ENCODE peak calls at places on chromosomes 13 and 19, in nine cellular contexts. D, S, L, K, M, I, E, N and T are unnamed samples.

GRCh38 chr13:113785051-113786010 is 26.3 kb downstream of the TMEM255B start:
- DNase-seq in D (no peak), S (peak; percentile 74), L (no peak), K (peak; percentile 8), M (no peak), I (no peak), E (peak; percentile 63), N (peak; percentile 72), T (no peak)

GRCh38 chr19:58379276-58379675 is 1.6 kb downstream of the ZNF837 start:
- DNase-seq in D (peak; percentile 41), S (no peak), L (no peak), K (no peak), M (no peak), I (no peak), E (no peak), N (no peak), T (no peak)

GRCh38 chr13:112652512-112653458 is 37.1 kb upstream of the ATP11A start:
- DNase-seq in D (no peak), S (no peak), L (no peak), K (no peak), M (no peak), I (no peak), E (no peak), N (no peak), T (no peak)

GRCh38 chr19:35389192-35389861 is 18.5 kb downstream of the GPR42 start:
- DNase-seq in D (no peak), S (no peak), L (no peak), K (no peak), M (no peak), I (no peak), E (no peak), N (no peak), T (no peak)

GRCh38 chr19:5287066-5287465 is 53.5 kb downstream of the PTPRS start:
- DNase-seq in D (no peak), S (no peak), L (no peak), K (no peak), M (no peak), I (no peak), E (no peak), N (no peak), T (no peak)

GRCh38 chr19:58091251-58091995 is 6.6 kb downstream of the ZSCAN18 start:
- DNase-seq in D (peak; percentile 36), S (no peak), L (no peak), K (no peak), M (no peak), I (no peak), E (no peak), N (no peak), T (no peak)

GRCh38 chr19:49542446-49542845 is 14.6 kb downstream of the RCN3 start:
- DNase-seq in D (no peak), S (no peak), L (no peak), K (no peak), M (no peak), I (no peak), E (no peak), N (no peak), T (no peak)

GRCh38 chr13:75486146-75486545 is 4.2 kb upstream of the TBC1D4 start:
- DNase-seq in D (no peak), S (no peak), L (no peak), K (no peak), M (no peak), I (no peak), E (peak; percentile 29), N (peak; percentile 33), T (no peak)

GRCh38 chr19:49442793-49443365 is 1.6 kb upstream of the SLC17A7 start:
- DNase-seq in D (peak; percentile 97), S (peak; percentile 73), L (no peak), K (peak; percentile 98), M (peak; percentile 96), I (peak; percentile 98), E (peak; percentile 61), N (peak; percentile 78), T (peak; percentile 97)

GRCh38 chr19:15014579-15014978 is 34.7 kb upstream of the CASP14 start:
- DNase-seq in D (no peak), S (no peak), L (no peak), K (no peak), M (no peak), I (no peak), E (no peak), N (no peak), T (no peak)

GRCh38 chr13:97302611-97303010 is 80.5 kb downstream of the MBNL2 start:
- DNase-seq in D (no peak), S (no peak), L (no peak), K (no peak), M (no peak), I (no peak), E (no peak), N (no peak), T (no peak)

GRCh38 chr19:46784262-46785053 is 3.9 kb downstream of the SLC1A5 start:
- DNase-seq in D (peak; percentile 81), S (peak; percentile 95), L (no peak), K (peak; percentile 80), M (peak; percentile 30), I (peak; percentile 78), E (peak; percentile 73), N (peak; percentile 84), T (peak; percentile 83)
- TF ChIP-seq CTCF in D (no peak), S (peak; percentile 33), L (peak; percentile 16), K (no peak), M (peak; percentile 11), I (no peak), E (no peak), N (peak; percentile 20), T (peak; percentile 46)

GRCh38 chr13:111409413-111409812 is 89.0 kb downstream of the TEX29 start:
- DNase-seq in D (no peak), S (no peak), L (no peak), K (no peak), M (no peak), I (no peak), E (no peak), N (no peak), T (no peak)

GRCh38 chr13:111406636-111407035 is 86.2 kb downstream of the TEX29 start:
- DNase-seq in D (no peak), S (no peak), L (no peak), K (no peak), M (no peak), I (no peak), E (no peak), N (no peak), T (no peak)

GRCh38 chr13:111404746-111405145 is 84.3 kb downstream of the TEX29 start:
- DNase-seq in D (no peak), S (no peak), L (no peak), K (no peak), M (no peak), I (no peak), E (no peak), N (no peak), T (no peak)

GRCh38 chr13:111410232-111411021 is 90.0 kb downstream of the TEX29 start:
- DNase-seq in D (no peak), S (no peak), L (no peak), K (no peak), M (no peak), I (no peak), E (no peak), N (no peak), T (no peak)

GRCh38 chr13:111407381-111408131 is 87.1 kb downstream of the TEX29 start:
- DNase-seq in D (no peak), S (no peak), L (no peak), K (no peak), M (no peak), I (no peak), E (no peak), N (no peak), T (no peak)
- H3K27me3 ChIP-seq in D (peaks cover 38% of the 10 kb centered on the region), S (peaks cover 17% of the 10 kb centered on the region), L (no peaks in the 10 kb centered on the region), K (no peaks in the 10 kb centered on the region), M (peaks cover 41% of the 10 kb centered on the region), I (peaks cover 5% of the 10 kb centered on the region), E (peaks cover 23% of the 10 kb centered on the region), N (no peaks in the 10 kb centered on the region), T (peaks cover 80% of the 10 kb centered on the region)

GRCh38 chr19:38227272-38228004 is 3.4 kb upstream of the DPF1 start:
- DNase-seq in D (no peak), S (no peak), L (no peak), K (no peak), M (no peak), I (no peak), E (no peak), N (no peak), T (no peak)

GRCh38 chr19:38229585-38230073 is 5.6 kb upstream of the DPF1 start:
- DNase-seq in D (peak; percentile 69), S (peak; percentile 91), L (peak; percentile 68), K (peak; percentile 71), M (peak; percentile 52), I (peak; percentile 84), E (peak; percentile 68), N (peak; percentile 86), T (peak; percentile 94)

GRCh38 chr19:38228491-38229439 is 4.7 kb upstream of the DPF1 start:
- DNase-seq in D (no peak), S (no peak), L (no peak), K (no peak), M (no peak), I (no peak), E (no peak), N (no peak), T (peak; percentile 88)

GRCh38 chr19:38224014-38224862 is at the start of gene DPF1:
- DNase-seq in D (no peak), S (peak; percentile 56), L (peak; percentile 41), K (no peak), M (peak; percentile 35), I (peak; percentile 73), E (peak; percentile 36), N (peak; percentile 69), T (peak; percentile 95)

GRCh38 chr19:38228005-38228377 is 4.0 kb upstream of the DPF1 start:
- DNase-seq in D (no peak), S (no peak), L (no peak), K (no peak), M (no peak), I (no peak), E (no peak), N (no peak), T (peak; percentile 73)
- H3K4me3 ChIP-seq in D (no peak overlapping the region), S (no peak overlapping the region), L (no peak overlapping the region), K (no peak overlapping the region), M (no peak overlapping the region), I (no peak overlapping the region), E (no peak overlapping the region), N (no peak overlapping the region), T (peak overlapping the region; percentile 19)

GRCh38 chr13:27201661-27202060 is 30.1 kb upstream of the USP12 start:
- DNase-seq in D (no peak), S (peak; percentile 16), L (no peak), K (no peak), M (no peak), I (no peak), E (no peak), N (no peak), T (no peak)

GRCh38 chr13:27200413-27201066 is 28.9 kb upstream of the USP12 start:
- DNase-seq in D (no peak), S (no peak), L (no peak), K (no peak), M (no peak), I (no peak), E (peak; percentile 55), N (peak; percentile 58), T (no peak)

GRCh38 chr13:27199691-27200090 is 28.1 kb upstream of the USP12 start:
- DNase-seq in D (no peak), S (no peak), L (no peak), K (no peak), M (no peak), I (no peak), E (no peak), N (no peak), T (no peak)

GRCh38 chr13:27203186-27203585 is 31.6 kb upstream of the USP12 start:
- DNase-seq in D (no peak), S (no peak), L (no peak), K (no peak), M (no peak), I (no peak), E (no peak), N (no peak), T (no peak)

GRCh38 chr13:27203854-27204253 is 32.2 kb upstream of the USP12 start:
- DNase-seq in D (no peak), S (peak; percentile 31), L (no peak), K (no peak), M (no peak), I (no peak), E (no peak), N (no peak), T (no peak)
- TF ChIP-seq CTCF in D (no peak), S (peak; percentile 23), L (no peak), K (no peak), M (peak; percentile 43), I (no peak), E (no peak), N (no peak), T (peak; percentile 21)